ENCODE peak calls at places on chromosomes 2 and 18, in six cellular contexts. One of them, this sample, is unnamed.

GRCh38 chr18:50507120-50507590 is 52.7 kb upstream of the MAPK4 start:
- DNase-seq in right lobe of liver: peak; percentile 64
- DNase-seq in A549: peak; percentile 18
- DNase-seq in neuronal stem cell: peak; percentile 50
- DNase-seq in tibial artery: no peak
- DNase-seq in cardiac muscle cell: peak; percentile 74
- DNase-seq in this sample: no peak

GRCh38 chr18:30271716-30272115 is 770.8 kb downstream of the DSC3 start:
- DNase-seq in A549: no peak
- DNase-seq in neuronal stem cell: no peak
- DNase-seq in cardiac muscle cell: no peak
- DNase-seq in tibial artery: no peak
- DNase-seq in right lobe of liver: no peak
- DNase-seq in this sample: no peak

GRCh38 chr18:50696436-50696835 is 123.4 kb downstream of the MRO start:
- DNase-seq in right lobe of liver: no peak
- DNase-seq in neuronal stem cell: no peak
- DNase-seq in tibial artery: no peak
- DNase-seq in cardiac muscle cell: no peak
- DNase-seq in A549: no peak
- DNase-seq in this sample: no peak

GRCh38 chr2:16005819-16006536 is 65.6 kb downstream of the MYCN start:
- DNase-seq in tibial artery: no peak
- DNase-seq in neuronal stem cell: no peak
- DNase-seq in A549: no peak
- DNase-seq in right lobe of liver: no peak
- DNase-seq in cardiac muscle cell: no peak
- DNase-seq in this sample: peak; percentile 18

GRCh38 chr2:178530625-178531142 is 50.4 kb downstream of the PLEKHA3 start:
- DNase-seq in cardiac muscle cell: no peak
- DNase-seq in A549: no peak
- DNase-seq in right lobe of liver: no peak
- DNase-seq in tibial artery: no peak
- DNase-seq in neuronal stem cell: no peak
- DNase-seq in this sample: no peak

GRCh38 chr18:58870130-58870529 is 5.5 kb downstream of the ZNF532 start:
- DNase-seq in right lobe of liver: no peak
- DNase-seq in tibial artery: no peak
- DNase-seq in neuronal stem cell: no peak
- DNase-seq in A549: no peak
- DNase-seq in cardiac muscle cell: no peak
- DNase-seq in this sample: no peak

GRCh38 chr2:233828546-233829192 is 25.7 kb downstream of the HJURP start:
- DNase-seq in neuronal stem cell: no peak
- DNase-seq in right lobe of liver: peak; percentile 37
- DNase-seq in A549: no peak
- DNase-seq in cardiac muscle cell: no peak
- DNase-seq in tibial artery: peak; percentile 37
- DNase-seq in this sample: no peak

GRCh38 chr18:26960901-26961300 is 95.4 kb upstream of the AQP4 start:
- DNase-seq in right lobe of liver: no peak
- DNase-seq in cardiac muscle cell: peak; percentile 1
- DNase-seq in neuronal stem cell: no peak
- DNase-seq in tibial artery: no peak
- DNase-seq in A549: no peak
- DNase-seq in this sample: no peak

GRCh38 chr2:157460897-157461296 is 17.0 kb upstream of the CYTIP start:
- DNase-seq in A549: no peak
- DNase-seq in right lobe of liver: no peak
- DNase-seq in cardiac muscle cell: peak; percentile 8
- DNase-seq in neuronal stem cell: no peak
- DNase-seq in tibial artery: no peak
- DNase-seq in this sample: no peak

GRCh38 chr2:227462972-227463931 is 8.7 kb upstream of the AGFG1 start:
- DNase-seq in right lobe of liver: no peak
- DNase-seq in neuronal stem cell: no peak
- DNase-seq in tibial artery: no peak
- DNase-seq in cardiac muscle cell: no peak
- DNase-seq in A549: no peak
- DNase-seq in this sample: no peak

GRCh38 chr2:100321181-100321880 is 970 bp downstream of the LONRF2 start:
- DNase-seq in A549: peak; percentile 40
- DNase-seq in neuronal stem cell: peak; percentile 33
- DNase-seq in tibial artery: no peak
- DNase-seq in right lobe of liver: peak; percentile 73
- DNase-seq in cardiac muscle cell: peak; percentile 40
- DNase-seq in this sample: no peak

GRCh38 chr2:100623921-100624320 is 61.1 kb downstream of the PDCL3 start:
- DNase-seq in A549: no peak
- DNase-seq in cardiac muscle cell: no peak
- DNase-seq in tibial artery: no peak
- DNase-seq in neuronal stem cell: no peak
- DNase-seq in right lobe of liver: no peak
- DNase-seq in this sample: no peak

GRCh38 chr2:220619525-220620267 is 952.4 kb downstream of the EPHA4 start:
- DNase-seq in A549: peak; percentile 21
- DNase-seq in neuronal stem cell: no peak
- DNase-seq in right lobe of liver: no peak
- DNase-seq in tibial artery: no peak
- DNase-seq in cardiac muscle cell: no peak
- DNase-seq in this sample: no peak

GRCh38 chr2:98503481-98504096 is 58.9 kb downstream of the INPP4A start:
- DNase-seq in right lobe of liver: no peak
- DNase-seq in A549: no peak
- DNase-seq in neuronal stem cell: no peak
- DNase-seq in cardiac muscle cell: no peak
- DNase-seq in tibial artery: peak; percentile 35
- DNase-seq in this sample: no peak

GRCh38 chr2:121409388-121409787 is 121.3 kb upstream of the RNU4ATAC start:
- DNase-seq in cardiac muscle cell: no peak
- DNase-seq in neuronal stem cell: no peak
- DNase-seq in tibial artery: no peak
- DNase-seq in right lobe of liver: no peak
- DNase-seq in A549: no peak
- DNase-seq in this sample: no peak

GRCh38 chr2:198004173-198004572 is 199.8 kb downstream of the PLCL1 start:
- DNase-seq in cardiac muscle cell: peak; percentile 20
- DNase-seq in right lobe of liver: no peak
- DNase-seq in tibial artery: no peak
- DNase-seq in neuronal stem cell: no peak
- DNase-seq in A549: no peak
- DNase-seq in this sample: no peak

GRCh38 chr18:79857082-79857661 is 59.4 kb downstream of the KCNG2 start:
- DNase-seq in A549: peak; percentile 31
- DNase-seq in neuronal stem cell: no peak
- DNase-seq in right lobe of liver: no peak
- DNase-seq in cardiac muscle cell: peak; percentile 83
- DNase-seq in tibial artery: peak; percentile 34
- DNase-seq in this sample: no peak

GRCh38 chr2:230706053-230706498 is 6.6 kb upstream of the CAB39 start:
- DNase-seq in cardiac muscle cell: no peak
- DNase-seq in neuronal stem cell: no peak
- DNase-seq in tibial artery: no peak
- DNase-seq in A549: no peak
- DNase-seq in right lobe of liver: no peak
- DNase-seq in this sample: no peak

GRCh38 chr2:71781695-71782228 is 328.4 kb downstream of the DYSF start:
- DNase-seq in tibial artery: no peak
- DNase-seq in right lobe of liver: no peak
- DNase-seq in neuronal stem cell: no peak
- DNase-seq in cardiac muscle cell: no peak
- DNase-seq in A549: no peak
- DNase-seq in this sample: no peak

GRCh38 chr18:3383381-3383915 is 66.5 kb upstream of the TGIF1 start:
- DNase-seq in A549: no peak
- DNase-seq in right lobe of liver: no peak
- DNase-seq in tibial artery: no peak
- DNase-seq in neuronal stem cell: peak; percentile 32
- DNase-seq in cardiac muscle cell: peak; percentile 16
- DNase-seq in this sample: no peak

GRCh38 chr18:35029103-35029502 is 12.1 kb upstream of the MAPRE2 start:
- DNase-seq in cardiac muscle cell: peak; percentile 58
- DNase-seq in A549: no peak
- DNase-seq in right lobe of liver: no peak
- DNase-seq in neuronal stem cell: no peak
- DNase-seq in tibial artery: no peak
- DNase-seq in this sample: no peak

GRCh38 chr2:207126724-207127314 is 38.9 kb downstream of the KLF7 start:
- DNase-seq in A549: no peak
- DNase-seq in cardiac muscle cell: peak; percentile 36
- DNase-seq in neuronal stem cell: no peak
- DNase-seq in tibial artery: no peak
- DNase-seq in right lobe of liver: no peak
- DNase-seq in this sample: no peak

GRCh38 chr2:26495705-26496271 is 17.9 kb upstream of the OTOF start:
- DNase-seq in neuronal stem cell: peak; percentile 65
- DNase-seq in tibial artery: no peak
- DNase-seq in right lobe of liver: peak; percentile 7
- DNase-seq in A549: no peak
- DNase-seq in cardiac muscle cell: no peak
- DNase-seq in this sample: no peak

GRCh38 chr2:122203523-122203922 is 448.1 kb downstream of the TSN start:
- DNase-seq in tibial artery: no peak
- DNase-seq in neuronal stem cell: no peak
- DNase-seq in cardiac muscle cell: peak; percentile 95
- DNase-seq in A549: no peak
- DNase-seq in right lobe of liver: no peak
- DNase-seq in this sample: no peak

GRCh38 chr2:81389203-81389602 is 1084.7 kb upstream of the LRRTM1 start:
- DNase-seq in neuronal stem cell: no peak
- DNase-seq in right lobe of liver: no peak
- DNase-seq in A549: no peak
- DNase-seq in tibial artery: no peak
- DNase-seq in cardiac muscle cell: no peak
- DNase-seq in this sample: no peak

GRCh38 chr2:85893428-85894258 is 4.9 kb upstream of the ST3GAL5 start:
- DNase-seq in right lobe of liver: no peak
- DNase-seq in neuronal stem cell: no peak
- DNase-seq in A549: peak; percentile 58
- DNase-seq in cardiac muscle cell: peak; percentile 70
- DNase-seq in tibial artery: no peak
- DNase-seq in this sample: no peak

GRCh38 chr18:67410671-67411070 is 105.8 kb downstream of the DSEL start:
- DNase-seq in right lobe of liver: no peak
- DNase-seq in cardiac muscle cell: peak; percentile 48
- DNase-seq in tibial artery: no peak
- DNase-seq in A549: no peak
- DNase-seq in neuronal stem cell: no peak
- DNase-seq in this sample: no peak

GRCh38 chr2:223692227-223692947 is 90.2 kb upstream of the SCG2 start:
- DNase-seq in tibial artery: no peak
- DNase-seq in A549: peak; percentile 58
- DNase-seq in neuronal stem cell: peak; percentile 15
- DNase-seq in cardiac muscle cell: peak; percentile 74
- DNase-seq in right lobe of liver: no peak
- DNase-seq in this sample: no peak

GRCh38 chr2:240021488-240022104 is 3.5 kb downstream of the NDUFA10 start:
- DNase-seq in tibial artery: peak; percentile 72
- DNase-seq in A549: peak; percentile 81
- DNase-seq in right lobe of liver: peak; percentile 77
- DNase-seq in neuronal stem cell: peak; percentile 59
- DNase-seq in cardiac muscle cell: peak; percentile 62
- DNase-seq in this sample: peak; percentile 51

DNA sequence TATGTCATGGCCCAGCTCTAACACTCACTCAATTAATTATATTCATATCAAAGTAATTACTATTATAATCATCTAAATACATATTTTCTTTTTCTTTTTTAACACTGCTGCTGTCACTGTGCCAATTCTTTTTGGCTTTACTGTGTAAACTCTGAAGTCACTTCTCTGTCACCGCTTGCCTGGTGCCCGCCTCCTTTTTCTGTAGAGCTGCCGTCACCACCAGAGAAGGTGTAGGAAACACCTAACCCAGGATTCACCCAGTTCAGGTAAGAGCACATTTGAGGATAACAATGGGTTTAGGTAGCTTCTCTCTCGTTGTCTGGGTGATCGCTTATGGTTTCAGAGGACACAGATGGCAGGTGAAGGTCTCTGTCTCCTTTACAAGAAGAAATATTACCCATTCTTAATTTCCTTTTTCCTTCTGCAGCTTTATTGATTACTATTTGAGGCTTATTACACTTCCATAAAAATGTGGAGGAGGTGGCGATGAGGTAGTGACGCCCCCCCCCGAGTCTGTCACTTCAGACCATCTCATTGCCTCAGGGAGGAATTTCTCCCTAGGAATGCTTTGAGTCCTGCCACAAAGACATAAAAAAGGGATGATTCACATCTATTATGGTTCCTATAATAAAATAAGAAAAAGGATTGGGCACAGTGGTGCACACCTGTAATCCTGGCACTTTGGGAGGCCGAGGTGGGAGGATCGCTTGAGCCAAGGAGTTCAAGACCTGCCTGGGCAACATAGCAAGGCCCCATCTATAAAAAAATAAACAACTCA is 93.5 kb downstream of the AOX1 start:
- DNase-seq in neuronal stem cell: no peak
- DNase-seq in tibial artery: no peak
- DNase-seq in A549: no peak
- DNase-seq in right lobe of liver: peak; percentile 65
- DNase-seq in cardiac muscle cell: no peak
- DNase-seq in this sample: no peak
- H3K27ac ChIP-seq in neuronal stem cell: no peak overlapping the region
- H3K27ac ChIP-seq in tibial artery: no peak overlapping the region
- H3K27ac ChIP-seq in A549: peak overlapping the region; percentile 62
- H3K27ac ChIP-seq in right lobe of liver: no peak overlapping the region
- H3K27ac ChIP-seq in cardiac muscle cell: no peak overlapping the region
- H3K27ac ChIP-seq in this sample: peak overlapping the region; percentile 55

GRCh38 chr2:43157506-43158232 is 68.7 kb downstream of the ZFP36L2 start:
- DNase-seq in A549: no peak
- DNase-seq in tibial artery: no peak
- DNase-seq in right lobe of liver: peak; percentile 82
- DNase-seq in neuronal stem cell: no peak
- DNase-seq in cardiac muscle cell: no peak
- DNase-seq in this sample: no peak
- H3K27ac ChIP-seq in A549: peak overlapping the region; percentile 89
- H3K27ac ChIP-seq in tibial artery: peak overlapping the region; percentile 91
- H3K27ac ChIP-seq in right lobe of liver: peak overlapping the region; percentile 75
- H3K27ac ChIP-seq in neuronal stem cell: no peak overlapping the region
- H3K27ac ChIP-seq in cardiac muscle cell: peak overlapping the region; percentile 64
- H3K27ac ChIP-seq in this sample: peak overlapping the region; percentile 82

DNA sequence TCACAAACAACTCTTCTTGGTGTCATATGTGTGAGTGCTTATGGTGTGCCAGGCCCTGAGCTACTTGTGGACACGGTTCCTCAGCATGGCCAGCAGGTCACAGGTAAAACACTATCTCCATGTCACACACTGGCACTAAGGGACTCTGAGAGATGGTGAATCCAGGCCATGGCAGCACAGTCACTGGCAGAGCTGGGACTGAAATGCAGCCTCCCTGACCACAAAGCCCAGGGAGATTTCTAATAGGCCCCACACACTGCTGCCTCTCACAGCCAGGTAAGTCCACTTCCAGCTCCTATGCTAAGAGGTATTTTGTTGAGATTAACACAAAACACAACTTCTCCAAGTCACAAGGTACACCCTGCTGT is 92.0 kb downstream of the ACTR2 start:
- DNase-seq in A549: no peak
- DNase-seq in cardiac muscle cell: no peak
- DNase-seq in neuronal stem cell: no peak
- DNase-seq in right lobe of liver: no peak
- DNase-seq in tibial artery: no peak
- DNase-seq in this sample: no peak
- H3K27ac ChIP-seq in A549: peak overlapping the region; percentile 76
- H3K27ac ChIP-seq in cardiac muscle cell: no peak overlapping the region
- H3K27ac ChIP-seq in neuronal stem cell: no peak overlapping the region
- H3K27ac ChIP-seq in right lobe of liver: no peak overlapping the region
- H3K27ac ChIP-seq in tibial artery: no peak overlapping the region
- H3K27ac ChIP-seq in this sample: no peak overlapping the region

GRCh38 chr18:61893304-61893970 is 630 bp upstream of the RNF152 start:
- DNase-seq in A549: peak; percentile 13
- DNase-seq in tibial artery: peak; percentile 81
- DNase-seq in cardiac muscle cell: peak; percentile 47
- DNase-seq in neuronal stem cell: peak; percentile 65
- DNase-seq in right lobe of liver: peak; percentile 72
- DNase-seq in this sample: no peak
- H3K27ac ChIP-seq in A549: no peak overlapping the region
- H3K27ac ChIP-seq in tibial artery: peak overlapping the region; percentile 93
- H3K27ac ChIP-seq in cardiac muscle cell: peak overlapping the region; percentile 41
- H3K27ac ChIP-seq in neuronal stem cell: peak overlapping the region; percentile 56
- H3K27ac ChIP-seq in right lobe of liver: peak overlapping the region; percentile 81
- H3K27ac ChIP-seq in this sample: peak overlapping the region; percentile 88

This sample was measured in tibial nerve.